ENCODE peak calls at places on chromosomes 11 and 22, in six cellular contexts. T, E, J, V, O and C are unnamed samples.

GRCh38 chr11:118406599-118407166 is 5.3 kb downstream of the ATP5MG start:
- DNase-seq in T (peak), E (no peak), J (no peak), V (no peak), O (peak), C (no peak)

GRCh38 chr22:32204856-32205722 is at the start of gene RFPL2:
- DNase-seq in T (peak), E (no peak), J (peak), V (peak), O (peak), C (peak)

GRCh38 chr22:27883656-27884350 is 35.3 kb downstream of the PITPNB start:
- DNase-seq in T (no peak), E (no peak), J (no peak), V (no peak), O (no peak), C (no peak)

GRCh38 chr11:102794382-102794781 is 3.6 kb downstream of the MMP1 start:
- DNase-seq in T (peak), E (no peak), J (peak), V (peak), O (peak), C (no peak)

GRCh38 chr11:69240332-69241074 is 53.5 kb upstream of the MYEOV start:
- DNase-seq in T (peak), E (no peak), J (peak), V (peak), O (no peak), C (no peak)

GRCh38 chr11:57903441-57904123 is 120.1 kb upstream of the OR9Q1 start:
- DNase-seq in T (peak), E (no peak), J (no peak), V (peak), O (no peak), C (no peak)

GRCh38 chr11:121452609-121453150 is at the start of gene SORL1-AS1:
- DNase-seq in T (peak), E (no peak), J (no peak), V (no peak), O (peak), C (no peak)

GRCh38 chr11:46239801-46240061 is 37.7 kb upstream of the CREB3L1 start:
- DNase-seq in T (peak), E (no peak), J (no peak), V (no peak), O (peak), C (no peak)

GRCh38 chr11:34546511-34547206 is 33.1 kb upstream of the ELF5 start:
- DNase-seq in T (no peak), E (no peak), J (no peak), V (no peak), O (no peak), C (peak)

GRCh38 chr22:36874731-36875130 is 13.9 kb downstream of the NCF4 start:
- DNase-seq in T (no peak), E (no peak), J (no peak), V (peak), O (no peak), C (no peak)

GRCh38 chr11:64918056-64918455 is 1.0 kb upstream of the ATG2A start:
- DNase-seq in T (peak), E (no peak), J (no peak), V (no peak), O (peak), C (no peak)

GRCh38 chr11:96102664-96103068 is 178.8 kb upstream of the MTMR2 start:
- DNase-seq in T (peak), E (no peak), J (no peak), V (no peak), O (peak), C (no peak)

GRCh38 chr11:74581954-74582547 is 10.3 kb upstream of the POLD3 start:
- DNase-seq in T (no peak), E (no peak), J (no peak), V (no peak), O (no peak), C (no peak)

GRCh38 chr11:72777755-72778278 is 16.0 kb downstream of the STARD10 start:
- DNase-seq in T (no peak), E (no peak), J (no peak), V (peak), O (no peak), C (no peak)

GRCh38 chr11:111631034-111631665 is 28.9 kb downstream of the SIK2 start:
- DNase-seq in T (peak), E (no peak), J (no peak), V (no peak), O (no peak), C (no peak)

GRCh38 chr11:114179234-114179941 is 116.8 kb upstream of the NNMT start:
- DNase-seq in T (no peak), E (no peak), J (no peak), V (no peak), O (peak), C (no peak)

GRCh38 chr11:104918113-104918824 is 20.0 kb upstream of the CASP12 start:
- DNase-seq in T (peak), E (no peak), J (no peak), V (no peak), O (peak), C (no peak)

GRCh38 chr22:37193629-37194191 is 5.7 kb upstream of the C1QTNF6 start:
- DNase-seq in T (peak), E (no peak), J (no peak), V (no peak), O (peak), C (no peak)

GRCh38 chr22:47020157-47020556 is 257.7 kb downstream of the TBC1D22A start:
- DNase-seq in T (peak), E (no peak), J (no peak), V (no peak), O (peak), C (no peak)

GRCh38 chr11:16923987-16924386 is 90.2 kb downstream of the PLEKHA7 start:
- DNase-seq in T (no peak), E (no peak), J (no peak), V (no peak), O (no peak), C (no peak)

GRCh38 chr11:81744336-81745116 is 989.1 kb downstream of the FAM181B start:
- DNase-seq in T (no peak), E (no peak), J (no peak), V (no peak), O (no peak), C (no peak)

GRCh38 chr11:122863704-122864326 is 18.7 kb upstream of the JHY start:
- DNase-seq in T (peak), E (no peak), J (no peak), V (no peak), O (peak), C (no peak)

GRCh38 chr11:2002807-2003206 is 5.2 kb upstream of the H19 start:
- DNase-seq in T (no peak), E (no peak), J (no peak), V (no peak), O (no peak), C (no peak)

GRCh38 chr11:44804449-44805151 is 77.8 kb downstream of the TSPAN18 start:
- DNase-seq in T (peak), E (no peak), J (no peak), V (no peak), O (no peak), C (no peak)

DNA sequence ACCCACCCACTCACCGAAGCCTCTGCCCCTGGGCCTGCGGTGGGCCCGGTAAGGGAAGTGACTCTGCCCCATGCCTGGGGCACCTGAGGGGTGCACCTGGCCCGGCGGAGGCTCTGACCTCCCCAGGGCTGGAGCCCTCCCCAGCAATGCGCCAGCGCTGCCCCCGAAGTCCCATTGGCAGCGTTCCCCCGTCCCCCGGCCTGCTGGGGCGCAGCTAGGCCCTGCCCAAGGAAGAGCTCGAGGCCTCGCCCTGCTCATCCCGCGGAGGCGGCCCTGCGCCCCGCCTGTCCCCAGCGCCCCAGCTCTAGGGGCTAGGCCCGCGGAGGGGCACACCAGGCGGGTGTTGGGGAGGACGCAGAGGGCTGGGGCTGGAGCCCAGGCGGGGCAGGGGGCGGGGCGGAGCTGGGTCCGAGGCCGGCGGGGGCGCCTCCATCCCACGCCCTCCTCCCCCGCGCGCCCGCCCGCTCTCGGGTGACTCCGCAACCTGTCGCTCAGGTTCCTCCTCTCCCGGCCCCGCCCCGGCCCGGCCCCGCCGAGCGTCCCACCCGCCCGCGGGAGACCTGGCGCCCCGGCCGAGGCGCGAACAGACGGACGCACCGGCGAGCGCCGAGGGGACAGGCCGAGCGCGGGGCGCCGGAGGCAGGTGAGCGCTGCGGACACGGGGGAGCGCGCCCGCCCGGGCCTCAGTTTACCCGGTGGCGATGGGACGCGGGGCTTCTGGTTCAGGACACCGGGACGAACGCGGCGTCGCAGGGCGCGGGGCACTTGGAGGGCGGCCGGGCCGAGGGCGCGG is at the start of gene EPS8L2:
- DNase-seq in T (no peak), E (no peak), J (peak), V (peak), O (no peak), C (no peak)
- H3K9ac ChIP-seq in T (peak), E (no peak), J (no peak), V (peak), O (peak), C (peak)

DNA sequence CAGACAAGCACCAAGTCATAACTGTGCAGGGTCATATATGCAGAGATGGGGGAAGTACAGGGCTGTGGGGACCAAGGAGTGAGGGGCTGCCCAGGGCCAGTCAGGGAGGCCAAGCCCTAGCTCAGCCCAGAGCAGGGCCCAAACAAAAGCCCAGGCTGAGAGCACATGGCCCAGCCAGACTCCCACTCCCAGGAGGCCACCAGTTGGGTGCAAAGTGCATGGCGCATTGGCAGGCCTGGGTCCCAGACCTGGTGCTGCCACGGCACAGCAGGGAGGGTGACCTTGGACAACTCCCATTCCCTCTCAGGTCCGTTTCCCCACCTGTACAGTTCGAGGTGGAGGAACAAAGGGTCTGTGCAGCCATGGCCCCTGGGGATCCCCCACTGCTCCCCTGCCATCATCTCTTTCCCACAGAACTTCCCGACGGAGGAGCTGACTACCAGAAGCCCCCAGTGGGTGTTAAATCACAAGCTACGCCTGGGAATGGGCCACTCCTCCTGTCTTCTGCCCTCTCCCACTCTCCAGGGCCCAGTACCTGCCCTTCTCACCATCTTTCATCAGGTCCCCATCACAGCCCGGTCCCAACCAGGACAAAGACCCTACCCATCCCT is 608 bp downstream of the NIPSNAP1 start:
- DNase-seq in T (no peak), E (no peak), J (peak), V (no peak), O (peak), C (no peak)
- H3K14ac ChIP-seq in T (peak), E (peak), J (peak), V (peak), O (no peak), C (peak)

DNA sequence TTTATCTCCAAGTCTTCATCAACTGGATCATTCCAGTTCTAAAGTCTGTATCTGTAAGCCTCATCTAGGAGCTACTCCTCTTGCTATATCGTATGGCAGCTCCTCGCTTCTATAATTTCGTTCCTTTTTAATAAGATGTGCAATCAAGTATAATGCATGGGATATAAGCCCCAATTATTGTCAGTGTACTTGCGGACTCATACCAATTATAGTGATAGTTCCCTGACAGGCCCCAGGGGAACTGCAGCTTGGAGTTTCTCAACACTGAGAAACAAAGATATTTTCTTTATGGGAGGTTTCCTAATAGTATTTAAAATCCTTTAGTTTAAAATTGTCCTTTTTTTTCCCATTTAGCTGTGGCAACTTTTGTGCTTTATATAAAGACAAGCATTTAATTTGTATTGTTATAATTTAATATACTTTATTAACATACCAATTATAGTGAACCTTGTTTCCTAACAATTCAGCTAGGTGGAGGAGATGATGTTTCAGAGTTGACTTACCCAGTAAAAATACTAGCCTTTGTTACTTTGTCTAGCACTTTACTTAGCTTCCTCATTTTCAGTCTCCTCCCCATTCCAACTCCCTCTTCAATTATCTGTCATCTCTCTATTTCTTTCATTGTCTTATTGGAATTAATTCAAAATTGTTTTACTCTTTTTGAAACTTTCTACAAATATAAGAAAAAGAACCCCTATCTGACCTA is 25.3 kb upstream of the DDX17 start:
- DNase-seq in T (no peak), E (no peak), J (no peak), V (no peak), O (no peak), C (no peak)
- H3K9ac ChIP-seq in T (no peak), E (no peak), J (no peak), V (no peak), O (peak), C (no peak)

DNA sequence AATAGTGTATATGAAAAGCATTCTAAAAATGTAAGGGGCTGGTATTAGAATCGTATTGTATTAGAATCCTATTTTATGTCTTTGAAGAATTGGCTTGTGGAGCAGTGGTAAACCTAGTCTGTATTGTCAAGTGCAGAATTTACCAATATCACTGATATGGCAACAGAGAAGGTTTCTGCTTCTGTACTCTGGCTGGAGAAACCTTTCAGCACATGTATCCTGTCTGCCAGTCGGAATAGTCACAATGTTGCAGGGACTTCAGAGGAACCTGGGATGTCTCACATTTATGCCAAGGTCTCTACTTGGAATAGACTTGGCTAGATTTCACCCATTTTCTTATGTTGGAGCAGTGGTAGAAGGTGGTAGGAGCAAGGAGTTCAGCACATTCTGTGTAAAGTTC is 4.4 kb downstream of the MTMR3 start:
- DNase-seq in T (no peak), E (no peak), J (no peak), V (no peak), O (no peak), C (no peak)
- H3K14ac ChIP-seq in T (peak), E (no peak), J (no peak), V (no peak), O (no peak), C (no peak)